ENCODE peak calls at places on chromosomes 1 and 21, in ten cellular contexts. D, B, E, S, X, N, G, Y, W and T are unnamed samples. For H3K4me1, the result is how much of the 10 kb centered on the place peaks cover.

GRCh38 chr1:53639996-53640695 is 98.8 kb downstream of the GLIS1 start:
- DNase-seq in Y (no peak), D (no peak), B (no peak), W (no peak), E (no peak), X (no peak), G (no peak), S (no peak), N (no peak), T (no peak)

GRCh38 chr1:64163972-64164371 is 39.5 kb upstream of the UBE2U start:
- DNase-seq in D (no peak), X (no peak), N (peak), E (no peak), Y (peak), W (peak), S (peak), G (no peak), B (no peak), T (no peak)

GRCh38 chr1:23805025-23805424 is 4.5 kb upstream of the GALE start:
- DNase-seq in E (no peak), S (no peak), W (no peak), B (no peak), N (no peak), X (no peak), Y (no peak), D (no peak), G (no peak), T (no peak)

GRCh38 chr21:27369962-27370578 is 403.2 kb upstream of the ADAMTS5 start:
- DNase-seq in N (no peak), B (no peak), X (no peak), E (no peak), Y (no peak), G (no peak), S (no peak), D (no peak), W (no peak), T (no peak)

GRCh38 chr1:74180490-74180889 is 17.5 kb downstream of the LRRIQ3 start:
- DNase-seq in N (peak), Y (no peak), D (no peak), W (no peak), B (no peak), S (peak), G (no peak), E (no peak), X (no peak), T (no peak)

GRCh38 chr1:244599937-244600350 is 53.0 kb upstream of the DESI2 start:
- DNase-seq in N (peak), D (no peak), W (peak), E (no peak), G (peak), X (no peak), Y (peak), S (peak), B (no peak), T (no peak)

GRCh38 chr1:84103197-84103992 is 40.7 kb upstream of the PRKACB start:
- DNase-seq in G (no peak), N (peak), B (peak), D (peak), Y (peak), W (peak), S (peak), X (no peak), E (no peak), T (no peak)

GRCh38 chr1:41333146-41333784 is 28.0 kb upstream of the FOXO6 start:
- DNase-seq in N (peak), X (no peak), E (no peak), S (peak), B (no peak), D (peak), G (no peak), Y (peak), W (peak), T (peak)

GRCh38 chr1:176996455-176997090 is 167.9 kb downstream of the ASTN1 start:
- DNase-seq in W (no peak), B (no peak), G (no peak), N (no peak), S (peak), Y (no peak), X (no peak), E (no peak), D (no peak), T (no peak)

GRCh38 chr1:24389231-24389678 is 24.3 kb downstream of the STPG1 start:
- DNase-seq in S (no peak), Y (no peak), X (no peak), B (no peak), D (no peak), N (no peak), W (no peak), G (no peak), E (no peak), T (no peak)

GRCh38 chr1:15289251-15289651 is 42.2 kb downstream of the FHAD1 start:
- DNase-seq in S (no peak), X (no peak), W (peak), B (no peak), Y (no peak), N (no peak), G (no peak), E (no peak), D (no peak), T (no peak)

DNA sequence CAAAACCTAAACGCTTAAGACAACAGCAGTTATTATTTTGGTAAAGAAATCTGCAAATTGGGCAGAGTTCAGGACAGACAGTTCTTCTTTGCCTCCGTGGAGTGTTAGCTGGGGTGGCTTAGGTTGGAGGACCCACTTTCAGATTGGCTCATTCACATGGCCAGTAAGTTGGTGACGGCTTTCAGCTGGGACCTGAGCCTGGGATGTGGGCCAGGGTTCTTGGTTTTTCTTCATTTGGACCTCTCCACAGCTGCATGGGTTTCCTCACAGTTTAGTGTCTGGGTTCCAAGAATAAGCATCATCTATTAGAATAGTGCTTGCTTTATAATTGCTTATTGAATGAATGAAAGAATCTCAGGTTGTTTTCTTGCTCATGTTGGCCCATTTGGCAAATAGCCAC is 72.2 kb downstream of the ATF6 start:
- DNase-seq in W (no peak), G (no peak), E (no peak), B (no peak), S (no peak), X (no peak), D (no peak), N (no peak), Y (no peak), T (no peak)
- H3K4me1 ChIP-seq in W (under half), G (under half), E (under half), B (under half), S (under half), X (under half), D (under half), N (under half), Y (under half), T (under half)

DNA sequence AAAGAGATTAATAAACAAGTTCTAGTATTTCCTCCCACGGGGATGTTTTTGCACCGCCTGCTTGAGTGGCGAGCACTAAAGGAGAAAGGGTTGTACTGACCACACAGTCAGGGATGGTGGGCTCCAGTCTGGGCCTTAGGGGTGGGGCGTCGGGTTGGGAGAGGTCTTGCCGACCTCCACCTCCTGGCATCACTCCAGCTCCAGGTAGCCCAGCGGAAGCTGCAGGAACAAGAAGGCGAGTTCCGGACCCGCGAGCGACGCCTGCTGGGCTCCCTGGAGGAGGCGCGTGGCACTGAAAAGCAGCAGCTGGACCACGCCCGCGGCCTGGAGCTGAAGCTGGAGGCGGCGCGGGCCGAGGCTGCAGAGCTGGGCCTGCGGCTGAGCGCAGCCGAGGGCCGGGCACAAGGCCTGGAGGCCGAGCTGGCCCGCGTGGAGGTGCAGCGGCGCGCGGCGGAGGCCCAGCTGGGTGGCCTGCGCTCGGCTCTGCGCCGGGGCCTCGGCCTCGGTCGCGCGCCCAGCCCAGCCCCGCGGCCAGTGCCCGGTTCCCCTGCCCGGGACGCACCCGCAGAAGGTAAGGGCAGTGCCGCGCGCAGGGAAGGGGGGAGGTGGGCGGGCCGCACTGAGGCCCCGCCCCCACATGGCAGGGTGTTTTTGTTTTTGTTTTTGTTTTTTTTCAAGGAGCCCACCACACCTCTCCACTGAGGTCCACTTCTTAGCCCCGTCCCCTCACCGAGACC is 19.7 kb downstream of the MFAP2 start:
- DNase-seq in E (peak), X (peak), W (peak), B (peak), G (peak), S (peak), N (no peak), Y (peak), D (peak), T (peak)
- H3K4me3 ChIP-seq in E (peak), X (peak), W (peak), B (peak), G (peak), S (no peak), N (no peak), Y (peak), D (peak), T (no peak)

GRCh38 chr1:19461352-19461645 is 24.0 kb downstream of the CAPZB start:
- DNase-seq in Y (no peak), G (no peak), N (no peak), D (no peak), W (no peak), X (no peak), S (no peak), B (no peak), E (no peak), T (no peak)
- H3K4me1 ChIP-seq in Y (under half), G (under half), N (under half), D (half or more), W (under half), X (half or more), S (under half), B (under half), E (half or more), T (under half)

GRCh38 chr1:154776339-154776605 is 93.8 kb downstream of the KCNN3 start:
- DNase-seq in D (no peak), G (no peak), S (no peak), W (no peak), N (no peak), B (no peak), E (no peak), Y (no peak), X (no peak), T (peak)
- H3K4me3 ChIP-seq in D (no peak), G (no peak), S (no peak), W (no peak), N (no peak), B (no peak), E (no peak), Y (no peak), X (no peak), T (no peak)

DNA sequence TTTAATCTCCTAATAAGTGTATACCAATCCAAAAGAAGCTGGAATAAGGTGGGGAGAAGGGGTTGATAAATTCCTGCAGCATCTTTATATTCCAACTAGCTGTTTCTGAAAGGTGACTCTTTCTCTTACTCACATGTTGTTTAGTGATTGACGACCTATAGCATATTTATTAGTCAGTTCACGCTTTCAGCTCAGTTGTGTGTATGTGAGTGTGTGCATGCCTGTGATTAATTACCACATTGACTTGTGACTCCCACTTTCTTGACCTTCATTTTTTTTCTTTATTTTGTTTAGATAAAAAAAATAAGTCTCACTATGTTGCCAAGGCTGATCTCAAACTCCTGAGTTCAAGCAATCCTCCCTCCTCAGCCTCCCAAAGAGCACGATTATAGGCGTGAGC is 44.4 kb downstream of the ATP2B4 start:
- DNase-seq in N (no peak), Y (no peak), X (no peak), E (no peak), S (peak), W (no peak), B (no peak), G (no peak), D (no peak), T (no peak)
- H3K4me1 ChIP-seq in N (under half), Y (under half), X (half or more), E (under half), S (half or more), W (half or more), B (under half), G (under half), D (half or more), T (under half)

DNA sequence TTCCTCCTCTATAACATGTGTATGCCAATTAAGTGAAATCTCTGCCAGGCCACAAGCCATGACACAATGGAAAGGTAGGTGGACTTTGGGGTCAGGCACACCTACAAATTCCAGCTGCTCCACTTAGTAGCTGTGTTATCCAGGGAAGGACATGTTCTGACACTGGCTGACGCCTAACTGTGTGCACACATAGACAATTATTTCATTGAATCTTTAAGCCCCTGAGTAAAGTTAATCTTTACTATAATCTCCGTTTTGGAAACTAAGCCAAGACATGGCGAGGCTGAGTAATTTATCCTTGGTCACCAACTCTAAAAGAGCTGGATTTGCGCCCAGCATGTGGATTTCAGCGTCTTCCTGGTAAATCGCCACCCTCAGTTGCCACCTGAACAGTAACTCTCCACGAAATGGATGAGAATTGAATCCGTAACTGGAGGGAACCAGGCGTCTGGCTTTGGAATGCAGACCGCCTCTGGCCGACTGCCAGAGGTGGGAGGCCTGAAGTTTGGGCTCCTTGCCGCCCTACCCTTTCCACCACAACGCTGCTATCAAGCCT is 925 bp upstream of the SNRPE start:
- DNase-seq in Y (peak), G (peak), X (no peak), D (no peak), N (peak), S (peak), W (peak), B (peak), E (no peak), T (peak)
- H3K4me3 ChIP-seq in Y (peak), G (peak), X (peak), D (peak), N (peak), S (peak), W (peak), B (peak), E (no peak), T (peak)

GRCh38 chr1:226588484-226588883 is 39.9 kb downstream of the STUM start:
- DNase-seq in D (no peak), B (no peak), X (no peak), Y (no peak), G (no peak), N (no peak), S (no peak), W (no peak), E (no peak), T (no peak)
- H3K4me1 ChIP-seq in D (under half), B (under half), X (under half), Y (under half), G (under half), N (under half), S (under half), W (under half), E (under half), T (under half)